ENCODE peak calls at places on chromosomes 6 and 20, in eight cellular contexts. V, Q, S, U, A, P, N and R are unnamed samples.

GRCh38 chr20:51350941-51351631 is 191.4 kb downstream of the NFATC2 start:
- DNase-seq in P (peak; percentile 85), A (no peak), Q (no peak), U (no peak), V (no peak), N (peak; percentile 76), S (peak; percentile 45), R (peak; percentile 70)

GRCh38 chr20:33099842-33100538 is 20.5 kb downstream of the BPIFB4 start:
- DNase-seq in U (no peak), P (no peak), V (no peak), N (no peak), S (no peak), Q (no peak), A (no peak), R (no peak)

GRCh38 chr6:144338951-144339681 is 54.0 kb downstream of the UTRN start:
- DNase-seq in U (no peak), A (no peak), P (no peak), S (no peak), V (no peak), Q (no peak), N (no peak), R (no peak)

GRCh38 chr6:131976545-131977061 is 25.4 kb upstream of the CCN2 start:
- DNase-seq in P (no peak), N (no peak), U (no peak), S (no peak), V (no peak), Q (no peak), A (no peak), R (peak; percentile 90)

GRCh38 chr6:135129139-135129867 is 51.8 kb upstream of the MYB start:
- DNase-seq in P (no peak), N (no peak), U (no peak), A (no peak), Q (no peak), S (no peak), V (no peak), R (no peak)

GRCh38 chr6:71248306-71248705 is 40.3 kb upstream of the OGFRL1 start:
- DNase-seq in A (no peak), Q (no peak), U (no peak), P (peak; percentile 26), V (no peak), N (peak; percentile 59), S (no peak), R (peak; percentile 60)

GRCh38 chr6:18218233-18218632 is 46.1 kb downstream of the DEK start:
- DNase-seq in S (no peak), P (no peak), U (no peak), A (no peak), V (no peak), Q (no peak), N (no peak), R (no peak)

GRCh38 chr6:10425177-10425972 is 10.5 kb upstream of the TFAP2A start:
- DNase-seq in Q (no peak), N (no peak), P (no peak), S (no peak), V (no peak), U (no peak), A (no peak), R (no peak)

GRCh38 chr6:6686176-6686575 is 97.7 kb downstream of the LY86 start:
- DNase-seq in N (no peak), U (no peak), Q (no peak), P (no peak), A (no peak), V (no peak), S (no peak), R (no peak)

GRCh38 chr6:109610555-109610954 is 80.4 kb downstream of the AK9 start:
- DNase-seq in V (no peak), U (no peak), N (no peak), Q (no peak), S (no peak), P (no peak), A (no peak), R (peak; percentile 5)

GRCh38 chr6:70312165-70312564 is 9.3 kb upstream of the COL9A1 start:
- DNase-seq in N (peak; percentile 33), P (peak; percentile 36), S (no peak), V (no peak), A (no peak), U (no peak), Q (no peak), R (peak; percentile 55)

GRCh38 chr6:22173311-22173710 is 123.5 kb downstream of the PRL start:
- DNase-seq in P (no peak), A (no peak), V (no peak), Q (no peak), U (no peak), S (no peak), N (no peak), R (no peak)

GRCh38 chr6:82397962-82398692 is 34.5 kb downstream of the TPBG start:
- DNase-seq in N (no peak), V (no peak), P (no peak), S (no peak), Q (no peak), A (no peak), U (no peak), R (peak; percentile 57)

GRCh38 chr6:14068133-14068532 is 49.4 kb upstream of the CD83 start:
- DNase-seq in A (no peak), Q (no peak), S (no peak), V (no peak), U (no peak), P (peak; percentile 10), N (peak; percentile 81), R (peak; percentile 81)

GRCh38 chr6:148179786-148180185 is 162.9 kb upstream of the SASH1 start:
- DNase-seq in A (no peak), N (no peak), S (no peak), U (peak; percentile 18), Q (no peak), P (no peak), V (no peak), R (peak; percentile 55)

GRCh38 chr6:45426251-45426650 is 48.5 kb upstream of the SUPT3H start:
- DNase-seq in V (no peak), A (no peak), N (no peak), U (no peak), Q (no peak), S (no peak), P (no peak), R (no peak)

GRCh38 chr6:110683236-110683635 is 132.0 kb downstream of the CDK19 start:
- DNase-seq in Q (no peak), A (no peak), S (no peak), N (no peak), P (no peak), V (no peak), U (no peak), R (no peak)

GRCh38 chr6:111837641-111838500 is 35.4 kb downstream of the FYN start:
- DNase-seq in V (no peak), P (no peak), A (peak; percentile 53), S (no peak), U (no peak), Q (no peak), N (no peak), R (no peak)

GRCh38 chr6:164097557-164098398 is 683.3 kb downstream of the QKI start:
- DNase-seq in U (no peak), V (no peak), S (no peak), P (no peak), A (no peak), N (no peak), Q (no peak), R (peak; percentile 79)
- H3K4me3 ChIP-seq in U (no peak overlapping the region), V (no peak overlapping the region), S (no peak overlapping the region), P (no peak overlapping the region), A (no peak overlapping the region), N (no peak overlapping the region), Q (no peak overlapping the region), R (no peak overlapping the region)

DNA sequence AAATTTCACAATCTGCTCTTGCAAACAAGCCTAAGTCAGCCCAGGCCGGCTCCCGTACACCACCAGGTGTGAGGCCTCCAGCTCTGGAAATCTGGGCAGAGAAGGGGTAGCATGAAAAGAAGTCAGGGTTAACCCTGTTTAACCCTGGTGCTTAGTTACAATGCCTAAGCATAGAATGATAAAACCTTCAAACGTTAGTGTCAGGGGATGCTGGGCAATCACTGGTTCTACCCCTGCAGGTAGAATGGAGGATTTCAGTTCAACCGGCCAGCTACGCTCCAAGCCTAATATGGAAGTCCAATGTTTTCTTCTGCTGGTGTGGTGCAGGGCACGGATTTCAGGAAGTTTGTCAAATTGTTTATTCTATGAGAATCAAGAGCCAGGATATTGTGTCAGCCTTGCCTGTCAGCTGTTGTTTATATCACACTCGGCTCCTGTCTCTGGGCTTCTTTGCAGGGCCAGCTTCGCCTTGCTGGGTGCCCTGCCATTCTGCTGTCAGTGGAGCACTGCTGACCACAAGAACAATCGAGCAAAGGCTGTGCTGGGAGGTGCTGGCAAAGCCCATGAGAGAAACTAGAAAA is 20.2 kb upstream of the CD93 start:
- DNase-seq in V (peak; percentile 34), Q (no peak), S (no peak), P (no peak), U (no peak), A (no peak), N (no peak), R (peak; percentile 75)
- TF ChIP-seq CTCF in V (no peak), Q (no peak), S (peak; percentile 4), P (no peak), U (no peak), A (no peak), N (no peak), R (peak; percentile 27)

GRCh38 chr20:62649140-62649539 is 6.8 kb downstream of the SLCO4A1 start:
- DNase-seq in V (no peak), Q (no peak), U (no peak), P (no peak), N (no peak), S (no peak), A (no peak), R (no peak)

GRCh38 chr20:62652051-62652893 is 10.0 kb downstream of the SLCO4A1 start:
- DNase-seq in A (peak; percentile 83), V (peak; percentile 91), S (peak; percentile 98), U (peak; percentile 97), N (peak; percentile 61), Q (peak; percentile 88), P (peak; percentile 98), R (peak; percentile 99)

GRCh38 chr20:62651285-62652021 is 9.2 kb downstream of the SLCO4A1 start:
- DNase-seq in P (no peak), A (peak; percentile 97), S (peak; percentile 81), V (no peak), Q (peak; percentile 50), U (peak; percentile 62), N (no peak), R (peak; percentile 50)

GRCh38 chr20:62652894-62653305 is 10.6 kb downstream of the SLCO4A1 start:
- DNase-seq in U (no peak), A (no peak), V (no peak), S (no peak), Q (no peak), P (no peak), N (no peak), R (no peak)

GRCh38 chr20:62650551-62651284 is 8.4 kb downstream of the SLCO4A1 start:
- DNase-seq in P (no peak), S (no peak), U (no peak), Q (no peak), V (no peak), A (no peak), N (no peak), R (no peak)
- H3K4me3 ChIP-seq in P (no peak overlapping the region), S (no peak overlapping the region), U (no peak overlapping the region), Q (no peak overlapping the region), V (no peak overlapping the region), A (no peak overlapping the region), N (no peak overlapping the region), R (no peak overlapping the region)

DNA sequence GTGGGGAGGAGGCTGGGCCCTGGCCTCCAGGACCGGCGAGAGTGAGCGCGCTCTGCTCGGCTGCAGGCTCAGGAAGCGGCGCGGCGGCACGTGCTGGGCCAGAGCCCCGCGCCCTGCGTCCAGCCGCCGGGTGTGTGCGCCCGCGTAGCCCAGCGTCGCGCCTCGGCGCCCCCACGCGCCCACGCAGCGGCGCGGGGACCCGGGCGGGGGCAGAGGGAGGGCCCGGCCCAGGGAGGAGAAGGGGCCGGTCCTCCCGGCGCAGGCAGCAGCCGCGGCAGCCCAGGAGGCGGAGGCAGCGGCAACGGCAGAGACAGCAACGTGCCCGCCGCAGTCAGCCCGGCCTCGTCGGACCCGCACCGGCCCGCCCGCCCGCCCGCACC is at the start of gene EYA2:
- DNase-seq in N (no peak), A (no peak), Q (no peak), P (no peak), S (no peak), V (no peak), U (no peak), R (no peak)
- TF ChIP-seq CTCF in N (no peak), A (no peak), Q (no peak), P (no peak), S (no peak), V (no peak), U (no peak), R (no peak)